ENCODE peak calls at places on chromosomes 7 and 10, in four cellular contexts. O is heart right ventricle, Y is cardiac muscle cell, U is adrenal gland. I is an unnamed sample. For H3K9me3, the result is how much of the 10 kb centered on the place peaks cover.

GRCh38 chr10:107971973-107972372 is 807.5 kb upstream of the SORCS1 start:
- DNase-seq in O (no peak), Y (no peak), U (no peak), I (no peak)

GRCh38 chr7:142376356-142376997 is 118.6 kb upstream of the PRSS58 start:
- DNase-seq in Y (no peak), U (no peak), O (no peak), I (no peak)

GRCh38 chr7:522071-522937 is 2.7 kb upstream of the PDGFA start:
- DNase-seq in Y (peak), O (peak), U (no peak), I (no peak)

GRCh38 chr7:101085000-101085948 is at the start of gene TRIM56:
- DNase-seq in O (peak), U (peak), Y (peak), I (peak)

GRCh38 chr7:128729489-128729888 is 9.7 kb upstream of the CALU start:
- DNase-seq in O (no peak), U (no peak), Y (no peak), I (no peak)

GRCh38 chr10:16843252-16843870 is 26.1 kb upstream of the RSU1 start:
- DNase-seq in U (no peak), O (no peak), Y (peak), I (no peak)

GRCh38 chr7:105849122-105849855 is 27.1 kb downstream of the ATXN7L1 start:
- DNase-seq in Y (no peak), O (no peak), U (no peak), I (no peak)

GRCh38 chr10:110137142-110137545 is 70.3 kb upstream of the MXI1 start:
- DNase-seq in O (no peak), Y (peak), U (no peak), I (no peak)

GRCh38 chr10:30782543-30783461 is 153.2 kb upstream of the LYZL2 start:
- DNase-seq in U (no peak), Y (no peak), O (no peak), I (no peak)

GRCh38 chr10:77965294-77965693 is 38.7 kb upstream of the DLG5 start:
- DNase-seq in Y (no peak), U (peak), O (no peak), I (no peak)

GRCh38 chr10:110445871-110446270 is 51.8 kb upstream of the DUSP5 start:
- DNase-seq in U (peak), Y (no peak), O (no peak), I (peak)

GRCh38 chr10:103630156-103630555 is 136.7 kb downstream of the NEURL1 start:
- DNase-seq in U (no peak), Y (no peak), O (no peak), I (no peak)

GRCh38 chr7:154387252-154387651 is 335.1 kb downstream of the DPP6 start:
- DNase-seq in Y (no peak), O (no peak), U (no peak), I (no peak)

GRCh38 chr10:80870282-80870681 is 332.6 kb downstream of the SH2D4B start:
- DNase-seq in O (no peak), U (no peak), Y (no peak), I (no peak)

GRCh38 chr10:49647554-49647953 is 31.9 kb upstream of the C10orf53 start:
- DNase-seq in O (no peak), U (no peak), Y (no peak), I (no peak)

GRCh38 chr7:133512560-133512959 is 259.7 kb downstream of the EXOC4 start:
- DNase-seq in O (no peak), Y (no peak), U (no peak), I (no peak)

GRCh38 chr7:29282819-29283414 is 88.3 kb downstream of the CHN2 start:
- DNase-seq in O (no peak), U (no peak), Y (no peak), I (no peak)

GRCh38 chr7:33900501-33900900 is 4.8 kb upstream of the BMPER start:
- DNase-seq in Y (no peak), O (no peak), U (no peak), I (no peak)

GRCh38 chr7:79734158-79734557 is 280.7 kb upstream of the MAGI2 start:
- DNase-seq in U (no peak), Y (no peak), O (no peak), I (no peak)

GRCh38 chr7:27933691-27934565 is 194.0 kb downstream of the TAX1BP1 start:
- DNase-seq in O (no peak), Y (no peak), U (no peak), I (no peak)

GRCh38 chr7:30412810-30413504 is 65.6 kb downstream of the NOD1 start:
- DNase-seq in O (no peak), U (peak), Y (peak), I (no peak)

GRCh38 chr10:112973805-112974204 is 23.8 kb downstream of the TCF7L2 start:
- DNase-seq in Y (no peak), O (no peak), U (no peak), I (no peak)

GRCh38 chr7:76358053-76358477 is 726 bp downstream of the YWHAG start:
- DNase-seq in Y (no peak), O (peak), U (peak), I (peak)

GRCh38 chr10:12191715-12192114 is 4.0 kb downstream of the NUDT5 start:
- DNase-seq in O (no peak), Y (no peak), U (no peak), I (no peak)

GRCh38 chr7:82527831-82528230 is 84.3 kb upstream of the CACNA2D1 start:
- DNase-seq in U (no peak), O (no peak), Y (no peak), I (no peak)

GRCh38 chr7:102973096-102973802 is 60.4 kb downstream of the LRRC17 start:
- DNase-seq in O (no peak), Y (no peak), U (peak), I (no peak)

GRCh38 chr7:46414946-46415345 is 493.9 kb upstream of the IGFBP3 start:
- DNase-seq in O (no peak), U (no peak), Y (peak), I (no peak)

GRCh38 chr7:37921340-37921805 is 933 bp downstream of the EPDR1 start:
- DNase-seq in Y (peak), U (peak), O (no peak), I (no peak)

GRCh38 chr10:122407375-122408125 is 33.0 kb downstream of the PLEKHA1 start:
- DNase-seq in U (no peak), O (no peak), Y (no peak), I (no peak)

GRCh38 chr7:156680281-156680680 is 39.7 kb downstream of the RNF32 start:
- DNase-seq in O (no peak), Y (no peak), U (no peak), I (no peak)

GRCh38 chr7:25014735-25015134 is 34.8 kb upstream of the OSBPL3 start:
- DNase-seq in O (no peak), Y (no peak), U (no peak), I (no peak)

GRCh38 chr7:75048435-75049379 is 24.9 kb downstream of the RCC1L start:
- DNase-seq in Y (no peak), U (no peak), O (no peak), I (no peak)

GRCh38 chr7:27605689-27606269 is 56.9 kb downstream of the HIBADH start:
- DNase-seq in U (no peak), Y (peak), O (no peak), I (no peak)

GRCh38 chr7:130986271-130986690 is 252.3 kb upstream of the KLF14 start:
- DNase-seq in U (no peak), O (no peak), Y (no peak), I (no peak)

GRCh38 chr7:362416-363096 is 72.6 kb downstream of the FOXL3 start:
- DNase-seq in Y (no peak), O (peak), U (no peak), I (peak)

GRCh38 chr10:22978918-22979317 is 51.1 kb downstream of the ARMC3 start:
- DNase-seq in Y (no peak), O (no peak), U (no peak), I (no peak)

GRCh38 chr10:129609551-129609950 is 142.5 kb downstream of the MGMT start:
- DNase-seq in Y (no peak), U (no peak), O (no peak), I (no peak)

GRCh38 chr10:68202965-68203358 is 29.0 kb downstream of the ATOH7 start:
- DNase-seq in O (no peak), U (peak), Y (no peak), I (no peak)
- H3K9me3 ChIP-seq in O (under half), U (under half), Y (under half), I (under half)

DNA sequence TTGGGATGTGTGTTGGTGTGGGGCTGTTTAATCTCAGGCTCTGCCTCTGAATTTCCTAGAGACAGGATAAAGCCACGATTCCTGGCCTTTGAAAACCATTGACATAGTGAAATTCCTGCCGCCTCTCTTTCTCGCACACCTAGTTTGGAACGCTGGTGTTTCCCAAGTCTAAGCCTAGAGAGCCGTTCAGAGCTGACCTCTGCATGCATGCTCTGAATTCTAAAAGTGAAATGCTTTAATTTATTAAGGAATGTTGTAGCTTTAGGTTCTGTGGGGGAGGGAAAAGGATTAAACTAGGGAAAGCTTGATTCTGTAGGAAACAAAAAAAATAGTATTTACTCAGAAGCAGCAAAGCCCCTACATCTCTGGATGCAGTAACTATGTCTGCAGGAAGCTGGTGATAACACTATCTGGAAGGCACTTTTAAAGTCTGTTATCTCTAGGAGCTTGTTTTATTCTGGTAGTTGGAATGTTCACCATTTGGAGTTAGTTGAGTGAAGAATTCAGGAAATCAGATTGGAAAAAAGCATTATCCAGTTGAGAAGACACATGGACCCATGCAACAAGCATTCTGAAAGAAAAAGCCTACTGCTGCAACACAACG is 27.3 kb downstream of the PFKP start:
- DNase-seq in O (no peak), U (no peak), Y (peak), I (no peak)
- H3K4me3 ChIP-seq in O (no peak), U (no peak), Y (peak), I (no peak)

GRCh38 chr10:131676046-131676445 is 224.8 kb upstream of the PPP2R2D start:
- DNase-seq in U (no peak), O (no peak), Y (no peak), I (peak)

GRCh38 chr10:131675104-131675503 is 225.7 kb upstream of the PPP2R2D start:
- DNase-seq in Y (no peak), O (no peak), U (no peak), I (peak)

GRCh38 chr10:131677671-131678070 is 223.1 kb upstream of the PPP2R2D start:
- DNase-seq in U (no peak), Y (no peak), O (no peak), I (peak)

GRCh38 chr10:131676971-131677421 is 223.8 kb upstream of the PPP2R2D start:
- DNase-seq in O (no peak), U (no peak), Y (no peak), I (peak)

GRCh38 chr10:131676448-131676847 is 224.4 kb upstream of the PPP2R2D start:
- DNase-seq in U (no peak), Y (no peak), O (no peak), I (no peak)
- H3K9me3 ChIP-seq in U (under half), Y (under half), O (under half), I (under half)

GRCh38 chr10:29583674-29584073 is 51.1 kb downstream of the SVIL start:
- DNase-seq in Y (no peak), U (no peak), O (no peak), I (no peak)

GRCh38 chr10:29586509-29586908 is 48.3 kb downstream of the SVIL start:
- DNase-seq in Y (no peak), O (no peak), U (no peak), I (no peak)

GRCh38 chr10:29588640-29589421 is 45.9 kb downstream of the SVIL start:
- DNase-seq in U (no peak), O (no peak), Y (no peak), I (no peak)

GRCh38 chr10:29584436-29584835 is 50.3 kb downstream of the SVIL start:
- DNase-seq in U (no peak), Y (no peak), O (no peak), I (no peak)

GRCh38 chr10:29585488-29585976 is 49.2 kb downstream of the SVIL start:
- DNase-seq in U (no peak), Y (no peak), O (no peak), I (no peak)
- H3K4me3 ChIP-seq in U (no peak), Y (no peak), O (no peak), I (no peak)

DNA sequence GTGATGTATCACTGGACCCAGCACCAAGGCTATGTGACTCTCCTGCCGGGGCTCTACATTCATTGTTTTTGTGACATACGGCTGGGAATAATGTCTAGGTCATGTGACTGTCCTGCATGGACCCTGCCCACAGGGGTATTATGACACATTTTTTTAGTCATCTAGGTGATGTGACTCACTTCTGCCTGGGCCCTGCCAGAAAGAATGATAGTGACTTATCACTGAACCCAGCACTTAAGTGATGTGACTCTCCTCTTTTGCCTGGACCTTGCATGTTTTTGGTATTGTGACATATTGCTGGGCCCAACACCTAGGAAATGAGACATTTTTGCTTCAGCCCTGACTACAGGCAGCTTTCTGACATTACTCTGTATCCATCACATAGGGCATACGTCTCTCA is 51.1 kb upstream of the ZNF107 start:
- DNase-seq in O (no peak), Y (no peak), U (no peak), I (no peak)
- H3K9me3 ChIP-seq in O (under half), Y (under half), U (under half), I (under half)

GRCh38 chr10:124941823-124942222 is at the start of gene ZRANB1:
- DNase-seq in Y (no peak), O (no peak), U (no peak), I (no peak)
- H3K4me3 ChIP-seq in Y (no peak), O (no peak), U (no peak), I (no peak)